ENCODE peak calls at places on chromosomes 3 and 15, in five cellular contexts. One of them, this sample, is unnamed.

GRCh38 chr3:161406594-161407555 is 35.6 kb upstream of the SPTSSB start:
- DNase-seq in H1: no peak
- DNase-seq in neuronal stem cell: no peak
- DNase-seq in trophoblast cell: no peak
- DNase-seq in H9: no peak
- DNase-seq in this sample: no peak

GRCh38 chr15:42955518-42955917 is 34.9 kb upstream of the TTBK2 start:
- DNase-seq in H9: no peak
- DNase-seq in neuronal stem cell: no peak
- DNase-seq in trophoblast cell: no peak
- DNase-seq in H1: no peak
- DNase-seq in this sample: no peak

GRCh38 chr3:42118762-42119361 is 27.7 kb downstream of the TRAK1 start:
- DNase-seq in neuronal stem cell: peak; percentile 18
- DNase-seq in trophoblast cell: peak; percentile 49
- DNase-seq in H1: no peak
- DNase-seq in H9: peak; percentile 69
- DNase-seq in this sample: peak; percentile 44

GRCh38 chr15:64855206-64856000 is 13.7 kb downstream of the PLEKHO2 start:
- DNase-seq in neuronal stem cell: no peak
- DNase-seq in H9: peak; percentile 22
- DNase-seq in H1: no peak
- DNase-seq in trophoblast cell: no peak
- DNase-seq in this sample: peak; percentile 42

GRCh38 chr3:60240558-60240957 is 1010.7 kb downstream of the FHIT start:
- DNase-seq in H9: peak; percentile 34
- DNase-seq in neuronal stem cell: no peak
- DNase-seq in H1: no peak
- DNase-seq in trophoblast cell: no peak
- DNase-seq in this sample: no peak

GRCh38 chr3:13352621-13353131 is 67.4 kb downstream of the NUP210 start:
- DNase-seq in H9: no peak
- DNase-seq in H1: no peak
- DNase-seq in trophoblast cell: no peak
- DNase-seq in neuronal stem cell: no peak
- DNase-seq in this sample: peak; percentile 21

GRCh38 chr3:15683253-15683652 is 81.7 kb downstream of the BTD start:
- DNase-seq in H9: no peak
- DNase-seq in trophoblast cell: no peak
- DNase-seq in H1: no peak
- DNase-seq in neuronal stem cell: no peak
- DNase-seq in this sample: no peak

GRCh38 chr3:129119365-129120100 is 2.1 kb downstream of the RAB43 start:
- DNase-seq in neuronal stem cell: no peak
- DNase-seq in trophoblast cell: no peak
- DNase-seq in H9: no peak
- DNase-seq in H1: no peak
- DNase-seq in this sample: peak; percentile 11

GRCh38 chr3:189513281-189514151 is 117.7 kb upstream of the TP63 start:
- DNase-seq in neuronal stem cell: no peak
- DNase-seq in H1: no peak
- DNase-seq in H9: no peak
- DNase-seq in trophoblast cell: no peak
- DNase-seq in this sample: no peak

GRCh38 chr15:98658831-98659699 is 10.7 kb downstream of the IGF1R start:
- DNase-seq in H1: peak; percentile 46
- DNase-seq in trophoblast cell: peak; percentile 40
- DNase-seq in H9: no peak
- DNase-seq in neuronal stem cell: no peak
- DNase-seq in this sample: peak; percentile 63

GRCh38 chr3:123778991-123779622 is 105.0 kb downstream of the MYLK start:
- DNase-seq in neuronal stem cell: no peak
- DNase-seq in trophoblast cell: no peak
- DNase-seq in H1: no peak
- DNase-seq in H9: no peak
- DNase-seq in this sample: no peak

GRCh38 chr3:134407247-134407640 is 33.0 kb upstream of the AMOTL2 start:
- DNase-seq in H9: peak; percentile 51
- DNase-seq in H1: no peak
- DNase-seq in trophoblast cell: peak; percentile 94
- DNase-seq in neuronal stem cell: no peak
- DNase-seq in this sample: peak; percentile 41

GRCh38 chr15:88834211-88834812 is 31.1 kb downstream of the ACAN start:
- DNase-seq in trophoblast cell: no peak
- DNase-seq in neuronal stem cell: peak; percentile 50
- DNase-seq in H1: peak; percentile 92
- DNase-seq in H9: peak; percentile 72
- DNase-seq in this sample: peak; percentile 50

GRCh38 chr15:74497584-74497983 is 36.6 kb upstream of the UBL7 start:
- DNase-seq in H9: no peak
- DNase-seq in H1: no peak
- DNase-seq in trophoblast cell: peak; percentile 86
- DNase-seq in neuronal stem cell: no peak
- DNase-seq in this sample: no peak

GRCh38 chr3:188284455-188285212 is 130.7 kb downstream of the LPP start:
- DNase-seq in H1: no peak
- DNase-seq in trophoblast cell: no peak
- DNase-seq in H9: no peak
- DNase-seq in neuronal stem cell: no peak
- DNase-seq in this sample: peak; percentile 46

GRCh38 chr3:114223146-114223545 is 14.2 kb downstream of the ZNF80 start:
- DNase-seq in neuronal stem cell: no peak
- DNase-seq in trophoblast cell: no peak
- DNase-seq in H1: no peak
- DNase-seq in H9: no peak
- DNase-seq in this sample: no peak

GRCh38 chr3:103684956-103685355 is 1250.1 kb downstream of the ZPLD1 start:
- DNase-seq in neuronal stem cell: no peak
- DNase-seq in H1: no peak
- DNase-seq in H9: no peak
- DNase-seq in trophoblast cell: no peak
- DNase-seq in this sample: no peak

GRCh38 chr3:156787926-156788663 is 38.1 kb upstream of the LEKR1 start:
- DNase-seq in neuronal stem cell: no peak
- DNase-seq in trophoblast cell: peak; percentile 61
- DNase-seq in H9: no peak
- DNase-seq in H1: no peak
- DNase-seq in this sample: peak; percentile 85

GRCh38 chr15:70289191-70289955 is 191.7 kb upstream of the TLE3 start:
- DNase-seq in H9: no peak
- DNase-seq in H1: no peak
- DNase-seq in trophoblast cell: peak; percentile 98
- DNase-seq in neuronal stem cell: no peak
- DNase-seq in this sample: no peak

GRCh38 chr15:73872370-73872769 is 994 bp upstream of the TBC1D21 start:
- DNase-seq in H1: no peak
- DNase-seq in trophoblast cell: no peak
- DNase-seq in neuronal stem cell: no peak
- DNase-seq in H9: no peak
- DNase-seq in this sample: no peak

GRCh38 chr3:128922804-128923459 is 43.5 kb downstream of the ACAD9 start:
- DNase-seq in neuronal stem cell: no peak
- DNase-seq in trophoblast cell: no peak
- DNase-seq in H9: peak; percentile 5
- DNase-seq in H1: no peak
- DNase-seq in this sample: no peak

GRCh38 chr15:52348056-52348745 is 52.6 kb upstream of the MYO5C start:
- DNase-seq in H9: no peak
- DNase-seq in trophoblast cell: peak; percentile 36
- DNase-seq in H1: no peak
- DNase-seq in neuronal stem cell: no peak
- DNase-seq in this sample: peak; percentile 31

GRCh38 chr15:88493811-88494210 is 26.3 kb downstream of the MRPS11 start:
- DNase-seq in neuronal stem cell: no peak
- DNase-seq in trophoblast cell: no peak
- DNase-seq in H1: no peak
- DNase-seq in H9: no peak
- DNase-seq in this sample: no peak

GRCh38 chr15:62453979-62454378 is 288.9 kb upstream of the C2CD4B start:
- DNase-seq in trophoblast cell: no peak
- DNase-seq in H9: no peak
- DNase-seq in neuronal stem cell: no peak
- DNase-seq in H1: no peak
- DNase-seq in this sample: peak; percentile 73

GRCh38 chr15:59276225-59277178 is 69.9 kb downstream of the LDHAL6B start:
- DNase-seq in trophoblast cell: no peak
- DNase-seq in H1: no peak
- DNase-seq in H9: no peak
- DNase-seq in neuronal stem cell: no peak
- DNase-seq in this sample: no peak

GRCh38 chr15:68228143-68228970 is 1.2 kb downstream of the CLN6 start:
- DNase-seq in trophoblast cell: peak; percentile 43
- DNase-seq in H9: no peak
- DNase-seq in H1: no peak
- DNase-seq in neuronal stem cell: no peak
- DNase-seq in this sample: peak; percentile 36

GRCh38 chr3:180680097-180680430 is 775 bp upstream of the CCDC39 start:
- DNase-seq in trophoblast cell: no peak
- DNase-seq in H1: no peak
- DNase-seq in neuronal stem cell: no peak
- DNase-seq in H9: peak; percentile 64
- DNase-seq in this sample: no peak

GRCh38 chr15:84747423-84748273 is 744 bp upstream of the ZNF592 start:
- DNase-seq in neuronal stem cell: peak; percentile 62
- DNase-seq in H1: peak; percentile 89
- DNase-seq in trophoblast cell: peak; percentile 66
- DNase-seq in H9: peak; percentile 82
- DNase-seq in this sample: peak; percentile 82

GRCh38 chr15:84749111-84749991 is 959 bp downstream of the ZNF592 start:
- DNase-seq in H9: peak; percentile 35
- DNase-seq in trophoblast cell: no peak
- DNase-seq in neuronal stem cell: peak; percentile 27
- DNase-seq in H1: peak; percentile 53
- DNase-seq in this sample: peak; percentile 58

GRCh38 chr15:84752195-84752594 is 3.8 kb downstream of the ZNF592 start:
- DNase-seq in trophoblast cell: no peak
- DNase-seq in H9: no peak
- DNase-seq in H1: no peak
- DNase-seq in neuronal stem cell: no peak
- DNase-seq in this sample: no peak

GRCh38 chr15:84750583-84751092 is 2.2 kb downstream of the ZNF592 start:
- DNase-seq in H9: no peak
- DNase-seq in neuronal stem cell: no peak
- DNase-seq in H1: no peak
- DNase-seq in trophoblast cell: no peak
- DNase-seq in this sample: no peak

GRCh38 chr15:84748274-84749110 is at the start of gene ZNF592:
- DNase-seq in H9: peak; percentile 69
- DNase-seq in trophoblast cell: peak; percentile 70
- DNase-seq in neuronal stem cell: peak; percentile 64
- DNase-seq in H1: peak; percentile 82
- DNase-seq in this sample: peak; percentile 75
- H4K8ac ChIP-seq in H9: no peak within 1 kb of the TSS
- H4K8ac ChIP-seq in trophoblast cell: peak within 1 kb of the TSS; percentile 88
- H4K8ac ChIP-seq in neuronal stem cell: peak within 1 kb of the TSS; percentile 72
- H4K8ac ChIP-seq in H1: peak within 1 kb of the TSS; percentile 87
- H4K8ac ChIP-seq in this sample: peak within 1 kb of the TSS; percentile 94

GRCh38 chr3:132228923-132229322 is 88.3 kb upstream of the ACP3 start:
- DNase-seq in H1: no peak
- DNase-seq in neuronal stem cell: no peak
- DNase-seq in trophoblast cell: no peak
- DNase-seq in H9: no peak
- DNase-seq in this sample: peak; percentile 18

GRCh38 chr3:132232231-132232792 is 84.9 kb upstream of the ACP3 start:
- DNase-seq in trophoblast cell: no peak
- DNase-seq in neuronal stem cell: no peak
- DNase-seq in H1: no peak
- DNase-seq in H9: no peak
- DNase-seq in this sample: no peak

GRCh38 chr3:132230156-132231000 is 86.8 kb upstream of the ACP3 start:
- DNase-seq in H1: no peak
- DNase-seq in neuronal stem cell: no peak
- DNase-seq in trophoblast cell: peak; percentile 83
- DNase-seq in H9: no peak
- DNase-seq in this sample: no peak

GRCh38 chr3:132229641-132230040 is 87.6 kb upstream of the ACP3 start:
- DNase-seq in trophoblast cell: peak; percentile 62
- DNase-seq in neuronal stem cell: no peak
- DNase-seq in H9: no peak
- DNase-seq in H1: no peak
- DNase-seq in this sample: no peak

DNA sequence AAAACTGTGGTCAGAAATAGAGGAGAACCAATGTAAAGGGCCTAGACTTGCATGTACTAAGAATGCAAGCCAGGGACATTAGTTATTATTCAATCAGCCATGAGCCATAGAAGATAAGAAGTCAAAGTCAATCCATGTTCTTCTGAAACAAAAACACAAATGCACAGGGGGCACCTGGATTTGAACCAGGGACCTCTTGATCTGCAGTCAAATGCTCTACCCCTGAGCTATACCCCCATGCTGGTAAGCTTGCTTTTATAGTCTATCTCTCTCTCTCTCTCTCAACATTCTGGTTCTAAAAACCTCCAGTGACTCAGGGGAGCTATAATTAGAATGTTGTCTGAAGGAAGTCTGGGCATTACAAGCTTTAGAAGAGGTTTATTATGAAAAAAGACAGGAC is 85.6 kb upstream of the ACP3 start:
- DNase-seq in trophoblast cell: peak; percentile 51
- DNase-seq in neuronal stem cell: no peak
- DNase-seq in H1: no peak
- DNase-seq in H9: no peak
- DNase-seq in this sample: peak; percentile 87
- H2BK12ac ChIP-seq in trophoblast cell: no peak overlapping the region
- H2BK12ac ChIP-seq in neuronal stem cell: no peak overlapping the region
- H2BK12ac ChIP-seq in H1: no peak overlapping the region
- H2BK12ac ChIP-seq in H9: no peak overlapping the region
- H2BK12ac ChIP-seq in this sample: no peak overlapping the region

GRCh38 chr3:45366305-45366704 is 22.1 kb upstream of the LARS2 start:
- DNase-seq in H9: no peak
- DNase-seq in trophoblast cell: no peak
- DNase-seq in neuronal stem cell: no peak
- DNase-seq in H1: no peak
- DNase-seq in this sample: no peak
- H4K8ac ChIP-seq in H9: no peak overlapping the region
- H4K8ac ChIP-seq in trophoblast cell: no peak overlapping the region
- H4K8ac ChIP-seq in neuronal stem cell: no peak overlapping the region
- H4K8ac ChIP-seq in H1: no peak overlapping the region
- H4K8ac ChIP-seq in this sample: no peak overlapping the region

DNA sequence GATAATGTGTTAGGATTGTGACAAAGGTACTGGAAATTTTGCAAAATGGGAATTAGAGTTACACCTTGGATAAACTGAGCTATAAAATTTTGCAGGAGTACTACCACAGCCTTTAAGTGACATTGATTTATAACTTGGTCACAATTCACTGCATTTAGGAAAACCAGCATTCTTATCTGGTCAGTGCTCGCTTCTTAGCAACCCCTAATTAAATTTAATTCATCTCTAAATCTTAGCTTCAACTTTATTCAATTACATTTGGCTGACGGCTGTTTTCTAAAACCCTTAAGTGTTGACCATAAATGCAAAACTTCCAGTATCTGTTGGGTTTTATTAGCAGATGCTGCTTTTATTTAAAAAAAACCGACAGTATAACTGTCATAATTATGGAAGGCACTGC is 31.3 kb downstream of the TFRC start:
- DNase-seq in trophoblast cell: no peak
- DNase-seq in neuronal stem cell: no peak
- DNase-seq in H1: no peak
- DNase-seq in H9: no peak
- DNase-seq in this sample: no peak
- H2BK12ac ChIP-seq in trophoblast cell: no peak overlapping the region
- H2BK12ac ChIP-seq in neuronal stem cell: no peak overlapping the region
- H2BK12ac ChIP-seq in H1: no peak overlapping the region
- H2BK12ac ChIP-seq in H9: no peak overlapping the region
- H2BK12ac ChIP-seq in this sample: no peak overlapping the region

GRCh38 chr15:38229700-38230099 is 22.9 kb upstream of the SPRED1 start:
- DNase-seq in H9: no peak
- DNase-seq in neuronal stem cell: no peak
- DNase-seq in H1: no peak
- DNase-seq in trophoblast cell: no peak
- DNase-seq in this sample: peak; percentile 55
- H4K8ac ChIP-seq in H9: no peak overlapping the region
- H4K8ac ChIP-seq in neuronal stem cell: no peak overlapping the region
- H4K8ac ChIP-seq in H1: no peak overlapping the region
- H4K8ac ChIP-seq in trophoblast cell: no peak overlapping the region
- H4K8ac ChIP-seq in this sample: no peak overlapping the region